ENCODE peak calls at places on chromosomes 13 and 19, in eight cellular contexts. W is uterus, X is bronchial epithelial cell, Y is B cell, M is foreskin fibroblast, G is LNCaP clone FGC, C is neural crest cell, D is cardiac muscle cell. P is an unnamed sample.

GRCh38 chr19:35988824-35989223 is 6.2 kb upstream of the SDHAF1 start:
- DNase-seq in W (no peak), X (no peak), Y (no peak), M (no peak), G (no peak), C (no peak), D (no peak), P (no peak)

GRCh38 chr13:27969073-27969865 is at the start of gene CDX2:
- DNase-seq in W (no peak), X (no peak), Y (no peak), M (no peak), G (no peak), C (no peak), D (no peak), P (no peak)

GRCh38 chr19:53906211-53907192 is 2.6 kb upstream of the CACNG7 start:
- DNase-seq in W (no peak), X (no peak), Y (peak; percentile 42), M (peak; percentile 67), G (no peak), C (peak; percentile 65), D (peak; percentile 41), P (peak; percentile 73)

GRCh38 chr19:3275068-3275582 is 50.7 kb downstream of the CELF5 start:
- DNase-seq in W (no peak), X (no peak), Y (no peak), M (no peak), G (no peak), C (peak; percentile 57), D (peak; percentile 13), P (peak; percentile 69)

GRCh38 chr13:36883829-36884228 is 36.2 kb downstream of the SMAD9 start:
- DNase-seq in W (no peak), X (no peak), Y (no peak), M (no peak), G (no peak), C (no peak), D (no peak), P (no peak)

GRCh38 chr13:19805765-19806164 is 23.0 kb upstream of the PSPC1 start:
- DNase-seq in W (no peak), X (no peak), Y (no peak), M (no peak), G (no peak), C (no peak), D (no peak), P (no peak)

GRCh38 chr19:31470952-31471351 is 121.7 kb upstream of the TSHZ3 start:
- DNase-seq in W (no peak), X (no peak), Y (no peak), M (no peak), G (no peak), C (no peak), D (no peak), P (no peak)

GRCh38 chr13:92547256-92547655 is 679.4 kb upstream of the GPC6 start:
- DNase-seq in W (no peak), X (peak; percentile 55), Y (no peak), M (peak; percentile 35), G (no peak), C (no peak), D (no peak), P (no peak)

GRCh38 chr13:32881074-32881791 is 135.0 kb upstream of the KL start:
- DNase-seq in W (peak; percentile 64), X (peak; percentile 51), Y (no peak), M (peak; percentile 38), G (no peak), C (no peak), D (no peak), P (no peak)

GRCh38 chr19:45768644-45769053 is 403 bp downstream of the SIX5 start:
- DNase-seq in W (no peak), X (no peak), Y (no peak), M (peak; percentile 71), G (no peak), C (peak; percentile 43), D (peak; percentile 52), P (peak; percentile 49)

GRCh38 chr13:101916108-101916757 is 463.8 kb downstream of the ITGBL1 start:
- DNase-seq in W (no peak), X (no peak), Y (no peak), M (peak; percentile 63), G (no peak), C (peak; percentile 42), D (peak; percentile 63), P (no peak)

GRCh38 chr13:45548281-45548680 is 67.3 kb downstream of the ERICH6B start:
- DNase-seq in W (no peak), X (no peak), Y (no peak), M (no peak), G (no peak), C (no peak), D (no peak), P (no peak)

GRCh38 chr13:20431687-20432384 is 93.8 kb downstream of the CRYL1 start:
- DNase-seq in W (no peak), X (peak; percentile 47), Y (no peak), M (no peak), G (no peak), C (no peak), D (no peak), P (no peak)

GRCh38 chr19:3324405-3324856 is 42.0 kb upstream of the NFIC start:
- DNase-seq in W (no peak), X (no peak), Y (peak; percentile 65), M (peak; percentile 52), G (no peak), C (peak; percentile 63), D (no peak), P (peak; percentile 88)

GRCh38 chr19:3818479-3818878 is 32.3 kb upstream of the MATK start:
- DNase-seq in W (no peak), X (peak; percentile 42), Y (no peak), M (peak; percentile 25), G (no peak), C (no peak), D (peak; percentile 17), P (peak; percentile 59)

GRCh38 chr13:41007359-41008118 is 11.6 kb downstream of the ELF1 start:
- DNase-seq in W (no peak), X (peak; percentile 62), Y (no peak), M (peak; percentile 72), G (no peak), C (no peak), D (no peak), P (no peak)

GRCh38 chr13:31927219-31927653 is 104.3 kb upstream of the FRY start:
- DNase-seq in W (no peak), X (no peak), Y (no peak), M (no peak), G (peak; percentile 50), C (no peak), D (no peak), P (no peak)

GRCh38 chr19:49200238-49200862 is 42.8 kb downstream of the TRPM4 start:
- DNase-seq in W (no peak), X (no peak), Y (no peak), M (no peak), G (no peak), C (no peak), D (no peak), P (peak; percentile 36)

GRCh38 chr13:70893832-70894231 is 785.6 kb upstream of the KLHL1 start:
- DNase-seq in W (no peak), X (no peak), Y (no peak), M (no peak), G (no peak), C (no peak), D (no peak), P (no peak)

GRCh38 chr19:43673702-43674629 is 4.0 kb upstream of the PLAUR start:
- DNase-seq in W (no peak), X (no peak), Y (no peak), M (no peak), G (no peak), C (no peak), D (no peak), P (no peak)
- TF ChIP-seq CTCF in W (no peak), X (no peak), Y (no peak), M (no peak), G (no peak), C (no peak), D (no peak), P (no peak)

DNA sequence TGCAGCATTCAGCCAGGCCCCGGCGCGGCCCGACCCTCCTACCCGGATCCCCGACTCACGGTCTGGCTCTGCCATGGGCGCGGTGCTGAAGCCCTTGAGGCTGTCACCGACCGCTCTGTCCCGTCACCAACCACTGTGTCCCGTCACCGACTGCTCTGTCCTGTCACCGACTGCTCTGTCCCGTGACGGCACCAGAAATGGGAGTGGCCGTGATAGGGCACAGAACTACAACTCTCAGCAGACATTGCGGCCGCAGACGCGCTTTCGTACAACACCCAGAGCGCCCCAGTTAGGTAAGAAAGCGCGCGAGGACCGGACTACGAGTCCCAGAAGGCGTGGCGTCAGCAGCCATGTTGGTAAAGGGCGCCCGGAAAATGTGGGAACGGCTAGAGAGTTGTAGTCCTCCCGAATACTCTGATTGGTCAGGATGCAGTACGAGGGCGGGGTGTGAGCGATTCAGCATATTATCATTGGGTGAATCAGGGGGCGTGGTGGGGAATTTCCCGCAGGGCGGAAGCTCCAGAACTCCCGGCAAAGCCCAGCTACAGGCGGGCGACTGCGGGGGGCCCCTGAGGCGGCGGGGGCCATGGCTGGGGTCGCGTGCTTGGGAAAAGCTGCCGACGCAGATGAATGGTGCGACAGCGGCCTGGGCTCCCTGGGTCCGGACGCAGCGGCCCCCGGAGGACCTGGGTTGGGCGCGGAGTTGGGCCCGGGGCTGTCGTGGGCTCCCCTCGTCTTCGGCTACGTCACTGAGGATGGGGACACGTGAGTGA is at the start of the genes NFKBIB and SIRT2:
- DNase-seq in W (peak; percentile 100), X (peak; percentile 99), Y (peak; percentile 100), M (peak; percentile 100), G (peak; percentile 99), C (peak; percentile 96), D (peak; percentile 100), P (peak; percentile 100)
- TF ChIP-seq CTCF in W (peak; percentile 40), X (no peak), Y (no peak), M (no peak), G (no peak), C (no peak), D (no peak), P (no peak)

DNA sequence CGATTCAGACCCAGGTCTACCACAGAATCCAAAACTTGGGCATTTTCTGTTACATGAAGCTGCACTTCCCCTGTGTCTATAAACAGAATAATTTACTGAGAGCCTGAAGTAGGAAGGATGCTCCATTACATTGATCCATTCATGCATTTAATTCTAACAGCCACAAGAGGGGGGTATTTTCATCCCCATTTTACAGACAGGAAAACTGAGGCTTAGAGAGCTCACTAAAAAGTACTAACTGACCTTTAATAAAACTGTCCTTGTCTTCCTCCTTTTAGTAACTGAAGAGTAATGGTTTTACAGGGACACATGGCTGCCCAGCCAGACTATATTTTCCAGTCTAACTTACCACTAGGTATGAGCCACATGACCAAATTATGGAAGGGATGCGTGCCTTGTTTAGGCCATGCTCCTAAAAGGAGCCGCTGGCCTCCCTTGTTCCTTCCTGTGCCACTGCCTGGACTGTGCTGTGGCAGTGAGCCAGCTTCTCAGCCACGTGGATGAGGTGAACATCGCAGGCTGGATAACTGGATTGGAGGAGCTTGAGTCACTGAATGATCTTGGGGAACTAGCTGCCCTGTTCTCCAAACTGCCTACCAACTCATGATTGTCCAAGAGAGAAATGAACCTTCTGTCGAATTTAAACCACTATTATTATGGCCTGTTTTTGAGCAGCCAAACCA is 108.3 kb downstream of the DOCK9 start:
- DNase-seq in W (peak; percentile 36), X (peak; percentile 25), Y (no peak), M (no peak), G (no peak), C (no peak), D (no peak), P (no peak)
- TF ChIP-seq CTCF in W (peak; percentile 5), X (peak; percentile 13), Y (peak; percentile 27), M (no peak), G (peak; percentile 23), C (peak; percentile 49), D (no peak), P (peak; percentile 59)

GRCh38 chr13:35718084-35718483 is 241.6 kb upstream of the MAB21L1 start:
- DNase-seq in W (no peak), X (no peak), Y (no peak), M (no peak), G (no peak), C (no peak), D (no peak), P (no peak)
- TF ChIP-seq CTCF in W (no peak), X (no peak), Y (no peak), M (no peak), G (peak; percentile 19), C (no peak), D (no peak), P (no peak)

P was measured in activated CD8-positive, alpha-beta T cell treated with anti-CD3 and anti-CD28 coated beads for 36 hours.